ENCODE peak calls at places on chromosome 21, in four cellular contexts. One of them, this sample, is unnamed.

GRCh38 chr21:31335957-31336738 is 7.9 kb downstream of the TIAM1 start:
- DNase-seq in cardiac muscle cell: no peak
- DNase-seq in AG04450: peak
- DNase-seq in brain microvascular endothelial cell: peak
- DNase-seq in this sample: no peak

GRCh38 chr21:16113052-16113715 is 383.4 kb downstream of the USP25 start:
- DNase-seq in brain microvascular endothelial cell: no peak
- DNase-seq in AG04450: no peak
- DNase-seq in cardiac muscle cell: peak
- DNase-seq in this sample: no peak

GRCh38 chr21:16741228-16741665 is 771.6 kb upstream of the CXADR start:
- DNase-seq in brain microvascular endothelial cell: no peak
- DNase-seq in AG04450: no peak
- DNase-seq in cardiac muscle cell: no peak
- DNase-seq in this sample: no peak

GRCh38 chr21:36089946-36090345 is 20.1 kb downstream of the CBR1 start:
- DNase-seq in brain microvascular endothelial cell: no peak
- DNase-seq in cardiac muscle cell: no peak
- DNase-seq in AG04450: no peak
- DNase-seq in this sample: no peak

GRCh38 chr21:41429925-41430491 is 4.0 kb downstream of the MX1 start:
- DNase-seq in AG04450: no peak
- DNase-seq in cardiac muscle cell: no peak
- DNase-seq in brain microvascular endothelial cell: no peak
- DNase-seq in this sample: no peak

GRCh38 chr21:43924421-43925095 is 59.5 kb downstream of the AGPAT3 start:
- DNase-seq in brain microvascular endothelial cell: no peak
- DNase-seq in AG04450: no peak
- DNase-seq in cardiac muscle cell: no peak
- DNase-seq in this sample: no peak

GRCh38 chr21:22993822-22994574 is 1995.8 kb downstream of the NCAM2 start:
- DNase-seq in AG04450: no peak
- DNase-seq in cardiac muscle cell: no peak
- DNase-seq in brain microvascular endothelial cell: no peak
- DNase-seq in this sample: no peak

GRCh38 chr21:22670148-22670547 is 1671.9 kb downstream of the NCAM2 start:
- DNase-seq in AG04450: no peak
- DNase-seq in brain microvascular endothelial cell: no peak
- DNase-seq in cardiac muscle cell: no peak
- DNase-seq in this sample: no peak

GRCh38 chr21:15057290-15057689 is 7.5 kb downstream of the NRIP1 start:
- DNase-seq in brain microvascular endothelial cell: no peak
- DNase-seq in AG04450: no peak
- DNase-seq in cardiac muscle cell: peak
- DNase-seq in this sample: no peak

GRCh38 chr21:31446206-31446900 is 102.3 kb upstream of the TIAM1 start:
- DNase-seq in AG04450: no peak
- DNase-seq in cardiac muscle cell: no peak
- DNase-seq in brain microvascular endothelial cell: peak
- DNase-seq in this sample: no peak

GRCh38 chr21:32007461-32007860 is 134.6 kb downstream of the HUNK start:
- DNase-seq in AG04450: no peak
- DNase-seq in brain microvascular endothelial cell: peak
- DNase-seq in cardiac muscle cell: no peak
- DNase-seq in this sample: peak

GRCh38 chr21:44378646-44379581 is 25.5 kb downstream of the TRPM2 start:
- DNase-seq in cardiac muscle cell: no peak
- DNase-seq in brain microvascular endothelial cell: no peak
- DNase-seq in AG04450: no peak
- DNase-seq in this sample: no peak

GRCh38 chr21:41701749-41702148 is 65.1 kb downstream of the RIPK4 start:
- DNase-seq in brain microvascular endothelial cell: no peak
- DNase-seq in cardiac muscle cell: no peak
- DNase-seq in AG04450: no peak
- DNase-seq in this sample: no peak

GRCh38 chr21:38832664-38833063 is 26.9 kb downstream of the ETS2 start:
- DNase-seq in brain microvascular endothelial cell: no peak
- DNase-seq in AG04450: no peak
- DNase-seq in cardiac muscle cell: no peak
- DNase-seq in this sample: no peak
- H3K4me3 ChIP-seq in brain microvascular endothelial cell: no peak
- H3K4me3 ChIP-seq in AG04450: no peak
- H3K4me3 ChIP-seq in cardiac muscle cell: no peak
- H3K4me3 ChIP-seq in this sample: no peak

DNA sequence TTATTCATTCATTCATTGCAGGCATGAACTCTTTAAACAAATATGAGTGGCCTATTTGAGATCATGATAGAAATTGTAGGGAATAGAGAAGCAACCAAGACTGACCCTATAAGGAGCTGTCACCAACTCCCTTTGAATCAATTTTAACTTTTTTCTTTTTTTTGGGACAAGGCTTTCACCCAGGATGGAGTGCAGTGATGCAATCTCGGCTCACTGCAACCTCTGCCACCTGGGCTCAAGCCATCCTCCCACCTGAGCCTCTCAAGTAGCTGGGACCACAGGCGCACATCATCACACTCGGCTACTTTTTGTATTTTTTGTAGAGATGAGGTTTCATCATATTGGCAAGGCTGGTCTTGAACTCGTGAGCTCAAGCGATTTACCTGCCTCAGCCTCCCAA is 17.1 kb upstream of the ATP5PO start:
- DNase-seq in cardiac muscle cell: no peak
- DNase-seq in brain microvascular endothelial cell: no peak
- DNase-seq in AG04450: no peak
- DNase-seq in this sample: no peak
- H3K4me3 ChIP-seq in cardiac muscle cell: peak
- H3K4me3 ChIP-seq in brain microvascular endothelial cell: no peak
- H3K4me3 ChIP-seq in AG04450: no peak
- H3K4me3 ChIP-seq in this sample: no peak

DNA sequence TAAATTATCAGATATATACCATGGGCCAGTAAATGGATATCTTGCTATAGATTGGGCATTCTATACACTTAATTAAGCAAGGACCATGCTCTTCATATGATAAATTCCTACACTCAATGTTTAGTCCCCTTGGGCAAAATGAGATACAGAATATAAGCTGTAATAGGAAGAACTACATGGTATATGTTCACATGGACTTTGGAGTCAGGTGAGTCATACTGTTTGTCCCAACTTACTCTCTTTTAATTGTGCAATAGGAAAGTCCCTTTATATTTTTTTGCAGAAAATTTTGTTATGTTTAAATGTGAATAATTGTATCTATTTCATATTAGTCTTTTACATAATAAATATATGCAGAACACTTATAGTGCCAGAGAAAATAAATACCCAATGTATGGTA is 820.2 kb upstream of the ADAMTS5 start:
- DNase-seq in brain microvascular endothelial cell: no peak
- DNase-seq in AG04450: no peak
- DNase-seq in cardiac muscle cell: no peak
- DNase-seq in this sample: no peak
- H3K4me3 ChIP-seq in brain microvascular endothelial cell: no peak
- H3K4me3 ChIP-seq in AG04450: no peak
- H3K4me3 ChIP-seq in cardiac muscle cell: no peak
- H3K4me3 ChIP-seq in this sample: no peak

GRCh38 chr21:42735061-42735460 is 81.6 kb downstream of the PDE9A start:
- DNase-seq in brain microvascular endothelial cell: no peak
- DNase-seq in AG04450: no peak
- DNase-seq in cardiac muscle cell: no peak
- DNase-seq in this sample: no peak
- H3K4me3 ChIP-seq in brain microvascular endothelial cell: no peak
- H3K4me3 ChIP-seq in AG04450: no peak
- H3K4me3 ChIP-seq in cardiac muscle cell: no peak
- H3K4me3 ChIP-seq in this sample: no peak

DNA sequence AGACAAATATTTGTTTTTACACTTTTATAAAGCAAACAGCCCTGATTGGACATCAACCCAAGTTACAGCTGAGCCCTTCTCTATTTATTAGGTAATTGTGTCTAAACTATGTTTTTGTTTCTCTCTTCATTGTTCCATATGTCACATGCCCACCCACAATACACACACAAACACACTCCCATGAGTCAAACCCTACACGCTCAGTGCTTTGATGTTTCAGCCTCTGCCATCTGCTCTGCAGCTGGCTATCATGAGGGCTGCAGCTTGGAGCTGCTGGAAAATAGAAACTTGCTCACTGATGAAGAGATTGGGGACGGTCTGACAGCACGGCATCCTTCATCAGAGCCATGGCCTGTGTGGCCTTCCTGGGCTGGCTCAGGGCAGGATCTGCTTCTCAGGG is 41.7 kb downstream of the PSMG1 start:
- DNase-seq in cardiac muscle cell: no peak
- DNase-seq in AG04450: peak
- DNase-seq in brain microvascular endothelial cell: no peak
- DNase-seq in this sample: no peak
- H3K4me3 ChIP-seq in cardiac muscle cell: no peak
- H3K4me3 ChIP-seq in AG04450: no peak
- H3K4me3 ChIP-seq in brain microvascular endothelial cell: no peak
- H3K4me3 ChIP-seq in this sample: no peak

GRCh38 chr21:45525910-45526306 is 16.3 kb downstream of the SLC19A1 start:
- DNase-seq in brain microvascular endothelial cell: no peak
- DNase-seq in AG04450: no peak
- DNase-seq in cardiac muscle cell: no peak
- DNase-seq in this sample: no peak

GRCh38 chr21:45523411-45524101 is 18.7 kb downstream of the SLC19A1 start:
- DNase-seq in AG04450: no peak
- DNase-seq in cardiac muscle cell: no peak
- DNase-seq in brain microvascular endothelial cell: no peak
- DNase-seq in this sample: no peak

GRCh38 chr21:45525153-45525909 is 16.9 kb downstream of the SLC19A1 start:
- DNase-seq in cardiac muscle cell: peak
- DNase-seq in AG04450: no peak
- DNase-seq in brain microvascular endothelial cell: no peak
- DNase-seq in this sample: no peak

GRCh38 chr21:45522986-45523385 is 19.3 kb downstream of the SLC19A1 start:
- DNase-seq in AG04450: no peak
- DNase-seq in brain microvascular endothelial cell: no peak
- DNase-seq in cardiac muscle cell: no peak
- DNase-seq in this sample: no peak

DNA sequence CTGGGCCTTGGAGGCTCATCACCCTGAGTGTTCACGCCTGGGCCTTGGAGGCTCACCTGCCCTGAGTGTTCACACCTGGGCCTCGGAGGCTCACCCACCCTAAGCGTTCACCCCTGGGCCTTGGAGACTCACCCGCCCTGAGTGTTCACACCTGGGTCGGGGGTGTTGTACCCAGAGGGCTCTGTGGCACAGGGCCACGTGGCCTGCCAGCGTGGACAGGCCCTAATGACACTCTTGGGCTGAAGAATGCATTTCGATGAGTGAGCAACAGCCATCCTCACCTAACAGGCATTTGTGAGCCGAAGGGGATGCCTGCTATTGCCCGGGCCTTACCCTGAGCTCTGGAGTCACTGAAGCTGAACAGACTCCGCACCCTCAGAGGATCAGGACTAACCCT is 17.5 kb downstream of the SLC19A1 start:
- DNase-seq in AG04450: no peak
- DNase-seq in cardiac muscle cell: no peak
- DNase-seq in brain microvascular endothelial cell: no peak
- DNase-seq in this sample: no peak
- H3K4me3 ChIP-seq in AG04450: no peak
- H3K4me3 ChIP-seq in cardiac muscle cell: no peak
- H3K4me3 ChIP-seq in brain microvascular endothelial cell: no peak
- H3K4me3 ChIP-seq in this sample: no peak

DNA sequence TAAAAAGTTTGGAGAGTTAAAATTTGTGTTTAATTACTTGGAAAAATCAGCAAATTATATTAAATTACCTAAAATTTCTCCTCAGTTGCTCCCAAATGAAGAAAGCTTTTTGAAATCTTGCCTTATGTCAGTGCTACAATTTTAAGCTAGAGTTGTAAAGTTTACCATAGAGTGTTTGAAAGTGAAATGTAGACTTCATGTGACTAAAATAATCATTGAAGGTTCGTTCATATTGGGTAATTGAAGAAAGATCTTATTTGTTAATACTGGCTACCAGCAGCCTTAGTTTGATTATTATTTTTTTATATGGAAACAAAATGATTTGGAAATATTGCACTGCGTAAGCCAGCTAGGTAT is 4.4 kb downstream of the DYRK1A start:
- DNase-seq in AG04450: no peak
- DNase-seq in cardiac muscle cell: no peak
- DNase-seq in brain microvascular endothelial cell: no peak
- DNase-seq in this sample: no peak
- H3K4me3 ChIP-seq in AG04450: no peak
- H3K4me3 ChIP-seq in cardiac muscle cell: no peak
- H3K4me3 ChIP-seq in brain microvascular endothelial cell: no peak
- H3K4me3 ChIP-seq in this sample: peak

GRCh38 chr21:24428539-24429186 is 1178.6 kb downstream of the MRPL39 start:
- DNase-seq in AG04450: no peak
- DNase-seq in cardiac muscle cell: no peak
- DNase-seq in brain microvascular endothelial cell: no peak
- DNase-seq in this sample: no peak
- H3K4me3 ChIP-seq in AG04450: peak
- H3K4me3 ChIP-seq in cardiac muscle cell: no peak
- H3K4me3 ChIP-seq in brain microvascular endothelial cell: no peak
- H3K4me3 ChIP-seq in this sample: no peak

This sample was measured in A673.